ENCODE peak calls at places on chromosome 13, in five cellular contexts. X is PC-3, K is lower lobe of right lung, M is lung, V is HCT116. A is an unnamed sample.

GRCh38 chr13:21053231-21053630 is 8.2 kb downstream of the LATS2 start:
- ATAC-seq in X (no peak), K (no peak), M (no peak), V (no peak), A (no peak)

GRCh38 chr13:30718661-30719520 is 16.5 kb upstream of the ALOX5AP start:
- ATAC-seq in X (peak; percentile 82), K (no peak), M (no peak), V (peak; percentile 84), A (no peak)

GRCh38 chr13:57724486-57725272 is 93.1 kb downstream of the PCDH17 start:
- ATAC-seq in X (no peak), K (no peak), M (no peak), V (no peak), A (no peak)

GRCh38 chr13:30216111-30216510 is 91.2 kb downstream of the KATNAL1 start:
- ATAC-seq in X (no peak), K (no peak), M (no peak), V (peak; percentile 63), A (no peak)

GRCh38 chr13:85806553-85807175 is 7.4 kb upstream of the SLITRK6 start:
- ATAC-seq in X (peak; percentile 85), K (no peak), M (peak; percentile 66), V (peak; percentile 44), A (peak; percentile 39)

GRCh38 chr13:21216332-21216731 is 39.9 kb downstream of the MRPL57 start:
- ATAC-seq in X (no peak), K (no peak), M (no peak), V (no peak), A (no peak)

GRCh38 chr13:110062077-110062776 is 244.7 kb downstream of the COL4A1 start:
- ATAC-seq in X (no peak), K (no peak), M (no peak), V (no peak), A (peak; percentile 21)

GRCh38 chr13:99314640-99315176 is 7.5 kb upstream of the GPR183 start:
- ATAC-seq in X (no peak), K (peak; percentile 13), M (no peak), V (peak; percentile 73), A (no peak)

GRCh38 chr13:98889419-98890079 is 88.3 kb downstream of the DOCK9 start:
- ATAC-seq in X (peak; percentile 83), K (no peak), M (no peak), V (peak; percentile 71), A (no peak)

GRCh38 chr13:95033890-95034289 is 267.4 kb downstream of the ABCC4 start:
- ATAC-seq in X (no peak), K (no peak), M (no peak), V (no peak), A (no peak)

GRCh38 chr13:80666782-80667537 is 326.0 kb upstream of the SPRY2 start:
- ATAC-seq in X (no peak), K (no peak), M (no peak), V (no peak), A (no peak)

GRCh38 chr13:26401578-26402021 is 147.7 kb downstream of the CDK8 start:
- ATAC-seq in X (no peak), K (no peak), M (no peak), V (no peak), A (no peak)

GRCh38 chr13:32802159-32802558 is 214.1 kb upstream of the KL start:
- ATAC-seq in X (no peak), K (no peak), M (no peak), V (no peak), A (no peak)

GRCh38 chr13:77009011-77009410 is 17.1 kb downstream of the CLN5 start:
- ATAC-seq in X (no peak), K (peak; percentile 62), M (no peak), V (no peak), A (no peak)

GRCh38 chr13:20414475-20415287 is 111.0 kb downstream of the CRYL1 start:
- ATAC-seq in X (peak; percentile 68), K (no peak), M (no peak), V (no peak), A (no peak)

GRCh38 chr13:50761406-50761805 is 82.1 kb downstream of the DLEU7 start:
- ATAC-seq in X (no peak), K (no peak), M (no peak), V (no peak), A (no peak)

GRCh38 chr13:108463365-108463764 is 166.0 kb upstream of the MYO16 start:
- ATAC-seq in X (no peak), K (peak; percentile 66), M (peak; percentile 82), V (no peak), A (no peak)

DNA sequence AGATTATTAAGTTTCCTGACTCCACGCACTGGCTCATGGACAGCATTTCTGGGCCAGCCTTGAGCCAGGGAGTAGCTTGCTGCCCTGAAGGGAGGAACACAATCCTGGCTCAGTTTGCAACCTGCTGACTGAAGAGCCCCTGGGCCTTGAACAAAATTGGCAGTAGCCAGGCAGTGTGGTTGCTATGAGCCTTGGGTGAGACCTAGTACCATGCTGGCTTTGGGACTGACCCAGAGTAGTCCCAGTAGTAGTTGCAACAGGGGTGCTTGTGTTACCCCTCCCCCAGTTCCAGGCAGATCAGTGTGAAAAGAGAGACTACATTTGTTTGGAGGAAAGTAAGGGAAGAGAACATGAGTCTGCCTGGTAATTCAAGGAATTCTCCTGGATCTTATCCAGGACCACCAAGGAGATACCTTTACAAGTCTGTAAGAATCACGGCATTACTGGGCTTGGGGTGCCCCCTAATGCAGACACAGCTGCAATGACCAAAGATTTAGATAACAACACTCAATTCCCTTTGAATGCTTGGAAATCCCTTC is 22.0 kb downstream of the ITGBL1 start:
- ATAC-seq in X (peak; percentile 18), K (peak; percentile 31), M (no peak), V (no peak), A (no peak)
- TF ChIP-seq CTCF in X (peak; percentile 46), K (peak; percentile 19), M (no peak), V (no peak), A (no peak)

DNA sequence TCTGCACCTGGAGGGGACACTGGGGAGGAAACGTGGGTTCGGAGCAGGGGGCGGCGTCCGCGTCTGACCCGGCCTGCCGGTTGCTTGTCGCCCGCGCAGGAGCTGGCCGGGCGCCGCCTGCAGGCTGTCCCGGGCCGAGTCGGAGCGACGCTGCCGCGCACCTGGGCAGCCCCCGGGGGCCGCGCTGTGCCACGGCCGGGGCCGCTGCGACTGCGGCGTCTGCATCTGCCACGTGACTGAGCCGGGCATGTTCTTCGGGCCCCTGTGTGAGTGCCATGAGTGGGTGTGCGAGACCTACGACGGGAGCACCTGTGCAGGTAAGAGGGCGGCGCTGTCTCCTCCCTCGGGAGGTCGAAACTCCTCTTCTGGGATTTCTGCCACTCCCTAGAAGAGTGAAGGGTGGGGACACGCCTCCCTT is 1.3 kb downstream of the ITGBL1 start:
- ATAC-seq in X (peak; percentile 25), K (peak; percentile 85), M (peak; percentile 60), V (no peak), A (no peak)
- TF ChIP-seq CTCF in X (peak; percentile 61), K (peak; percentile 35), M (no peak), V (no peak), A (peak; percentile 10)

DNA sequence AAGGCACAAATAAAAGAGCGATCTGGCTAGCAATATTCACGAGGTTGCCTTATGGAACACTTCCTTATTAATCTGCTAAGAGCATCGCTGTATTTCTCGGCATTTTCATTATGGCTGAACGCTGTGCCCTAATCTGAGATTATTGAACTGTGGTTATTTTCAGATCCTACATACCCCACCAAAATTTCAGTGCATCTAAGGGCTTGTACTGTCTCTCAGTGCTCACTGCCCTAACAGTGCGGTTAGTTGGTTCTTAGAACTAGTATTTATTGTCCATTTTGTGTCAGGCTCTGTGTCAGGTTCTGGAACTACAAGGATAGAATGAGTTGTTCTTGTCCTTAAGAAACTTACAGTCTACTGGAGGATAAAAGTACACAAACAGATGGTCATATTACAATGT is 51.6 kb downstream of the FLT3 start:
- ATAC-seq in X (no peak), K (no peak), M (no peak), V (no peak), A (no peak)
- TF ChIP-seq CTCF in X (no peak), K (no peak), M (no peak), V (no peak), A (no peak)

DNA sequence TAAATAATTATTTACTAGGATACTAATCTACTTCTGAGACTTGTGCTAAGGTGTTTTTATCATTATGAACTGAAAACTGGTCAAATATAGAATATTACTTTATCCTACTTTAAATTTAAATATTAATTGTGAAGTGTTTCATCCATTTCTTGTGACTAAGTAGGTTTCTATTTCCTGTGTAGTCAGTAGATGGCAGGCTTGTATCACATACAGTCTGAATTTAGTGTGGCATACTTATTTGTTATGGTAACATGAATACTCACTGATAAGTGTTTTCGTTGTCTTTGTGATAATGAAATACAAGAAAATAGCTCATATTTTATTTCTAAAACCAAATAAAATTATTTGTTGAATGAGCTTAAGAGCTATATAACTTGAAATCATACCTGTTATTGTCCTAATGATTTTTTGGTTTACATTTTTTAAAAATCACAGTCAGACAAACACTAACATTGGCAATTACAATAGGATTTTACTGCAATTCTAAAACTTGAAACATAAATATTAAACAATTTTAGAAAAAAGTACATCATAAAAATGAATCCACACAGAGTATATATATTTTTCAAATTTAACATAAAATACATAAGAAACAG is 904.6 kb upstream of the PCDH20 start:
- ATAC-seq in X (no peak), K (no peak), M (no peak), V (peak; percentile 72), A (no peak)
- TF ChIP-seq CTCF in X (peak; percentile 60), K (peak; percentile 24), M (no peak), V (no peak), A (peak; percentile 42)

DNA sequence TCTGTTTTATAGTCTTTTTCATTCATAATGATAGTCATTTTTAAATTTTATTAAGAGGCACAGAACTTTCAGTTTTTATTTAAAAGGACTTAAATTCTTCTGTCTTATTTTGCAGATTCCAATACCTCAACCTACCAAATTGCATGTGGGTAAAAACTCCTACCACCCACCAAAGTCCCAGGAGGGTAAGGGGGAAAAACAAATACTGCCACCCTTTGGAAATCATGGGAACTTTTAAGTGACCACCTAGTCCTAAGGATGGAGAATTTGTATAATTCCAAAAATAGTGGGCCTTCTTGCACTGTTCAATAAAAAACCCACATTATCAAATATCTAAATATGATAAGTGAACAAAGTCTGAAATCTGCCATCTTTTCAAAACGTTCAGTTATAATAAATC is 9.7 kb downstream of the SUPT20H start:
- ATAC-seq in X (no peak), K (no peak), M (no peak), V (peak; percentile 42), A (no peak)
- TF ChIP-seq CTCF in X (peak; percentile 25), K (no peak), M (no peak), V (no peak), A (no peak)

DNA sequence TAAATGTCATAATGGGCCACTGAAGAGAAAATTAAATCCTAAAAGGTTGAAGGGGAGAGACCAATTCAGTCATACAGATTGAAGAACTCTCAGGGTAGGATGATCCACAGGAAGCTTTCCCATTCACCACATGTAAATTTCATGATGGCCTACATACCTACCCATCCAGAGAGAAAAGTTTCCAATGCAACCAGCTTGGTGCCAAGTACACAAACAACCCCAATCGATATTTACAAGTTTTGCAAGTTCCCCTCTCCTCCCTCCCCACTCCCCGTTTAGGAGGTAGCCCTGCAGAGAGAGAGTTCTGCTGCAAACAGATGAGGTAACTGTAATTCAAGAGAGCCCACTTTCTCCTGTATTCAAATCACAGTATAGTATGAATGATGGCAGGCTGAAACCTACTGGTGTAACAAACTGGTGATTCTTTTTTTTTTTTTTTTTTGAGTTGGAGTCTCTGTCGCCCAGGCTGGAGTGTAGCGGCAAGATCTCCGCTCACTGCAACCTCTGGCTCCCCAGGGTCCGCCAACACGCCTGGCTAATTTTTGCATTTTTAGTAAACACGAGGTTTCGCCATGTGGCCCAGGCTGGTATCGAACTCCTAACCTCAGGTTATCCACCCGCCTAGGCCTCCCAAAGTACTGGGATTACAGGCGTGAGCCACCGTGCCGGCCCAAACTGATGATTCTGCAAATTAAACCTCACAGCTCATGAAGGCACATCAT is 14.4 kb downstream of the FOXO1 start:
- ATAC-seq in X (no peak), K (no peak), M (no peak), V (no peak), A (no peak)
- TF ChIP-seq CTCF in X (no peak), K (no peak), M (no peak), V (no peak), A (no peak)